ENCODE peak calls at places on chromosomes 7 and 10, in ten cellular contexts. Y is aorta; V is stimulated activated CD4-positive, alpha-beta T cell treated with anti-CD3 and anti-CD28 coated beads, Interleukin-4, amount 100 ng/mL, for 1 hour; F is heart right ventricle; B is Calu3; W is kidney glomerular epithelial cell; L is neuronal stem cell; O is colonic mucosa; U is germinal center; M is AG04450. J is an unnamed sample.

GRCh38 chr10:126227762-126228134 is 160.5 kb downstream of the ADAM12 start:
- DNase-seq in W (peak; percentile 60), M (peak; percentile 30), Y (no peak), L (no peak), U (no peak), V (no peak), F (no peak), O (no peak), B (no peak), J (no peak)

GRCh38 chr10:30702860-30703259 is 73.3 kb upstream of the LYZL2 start:
- DNase-seq in U (no peak), L (no peak), Y (no peak), W (no peak), O (no peak), V (no peak), F (no peak), B (no peak), M (no peak), J (no peak)

GRCh38 chr10:33460461-33461294 is 126.2 kb upstream of the NRP1 start:
- DNase-seq in W (no peak), M (no peak), F (peak; percentile 69), O (peak; percentile 21), Y (peak; percentile 87), U (no peak), V (no peak), B (no peak), L (no peak), J (no peak)

GRCh38 chr7:22332481-22332880 is 24.5 kb downstream of the RAPGEF5 start:
- DNase-seq in F (no peak), U (no peak), M (no peak), O (no peak), B (peak; percentile 44), W (no peak), L (no peak), Y (no peak), V (no peak), J (peak; percentile 93)

GRCh38 chr10:91975438-91975837 is 51.9 kb downstream of the BTAF1 start:
- DNase-seq in F (no peak), B (no peak), O (no peak), Y (no peak), V (no peak), M (no peak), U (no peak), W (no peak), L (no peak), J (no peak)

GRCh38 chr7:1691096-1691495 is 21.0 kb downstream of the ELFN1 start:
- DNase-seq in F (no peak), O (no peak), W (no peak), U (no peak), Y (peak; percentile 41), V (no peak), L (no peak), M (no peak), B (no peak), J (no peak)

GRCh38 chr10:75400769-75401568 is 595 bp downstream of the ZNF503 start:
- DNase-seq in U (peak; percentile 39), W (peak; percentile 21), B (peak; percentile 70), M (no peak), L (peak; percentile 30), Y (peak; percentile 89), V (peak; percentile 36), O (peak; percentile 61), F (peak; percentile 54), J (no peak)

GRCh38 chr7:36283711-36284130 is 105.9 kb upstream of the ANLN start:
- DNase-seq in O (no peak), V (no peak), W (no peak), Y (no peak), M (no peak), F (peak; percentile 54), B (no peak), U (peak; percentile 80), L (no peak), J (no peak)

GRCh38 chr7:102468416-102469350 is 3.9 kb downstream of the LRWD1 start:
- DNase-seq in F (no peak), W (no peak), O (no peak), V (no peak), U (no peak), L (no peak), M (no peak), Y (peak; percentile 76), B (no peak), J (no peak)

GRCh38 chr7:102444961-102445673 is 11.7 kb downstream of the ORAI2 start:
- DNase-seq in F (no peak), Y (no peak), L (no peak), V (no peak), M (no peak), O (no peak), B (no peak), U (peak; percentile 60), W (no peak), J (no peak)

GRCh38 chr10:80498039-80498832 is 39.5 kb upstream of the SH2D4B start:
- DNase-seq in B (no peak), M (no peak), O (no peak), L (no peak), F (no peak), U (no peak), W (no peak), V (no peak), Y (no peak), J (no peak)

GRCh38 chr10:132110091-132110490 is 44.3 kb downstream of the JAKMIP3 start:
- DNase-seq in L (no peak), M (no peak), W (no peak), F (no peak), V (no peak), O (peak; percentile 5), Y (peak; percentile 58), U (no peak), B (no peak), J (no peak)